ENCODE peak calls at places on chromosomes 3 and 15, in ten cellular contexts. F is esophagus muscularis mucosa, Z is activated B cell treated with CpG ODN at 0.5 μM for 24 hours, R is fibroblast of pulmonary artery, M is prostate gland, Q is mucosa of descending colon, I is BE2C, S is lower lobe of right lung, W is BJ, J is HFF-Myc. Y is an unnamed sample.

GRCh38 chr15:42720071-42720470 is 16.9 kb downstream of the CDAN1 start:
- DNase-seq in F (no peak), Z (no peak), R (no peak), M (no peak), Q (no peak), I (no peak), S (no peak), W (no peak), J (no peak), Y (no peak)

GRCh38 chr3:45953536-45953935 is 10.3 kb downstream of the CXCR6 start:
- DNase-seq in F (no peak), Z (no peak), R (no peak), M (no peak), Q (no peak), I (no peak), S (no peak), W (no peak), J (no peak), Y (no peak)

GRCh38 chr3:132183811-132184210 is 133.4 kb upstream of the ACP3 start:
- DNase-seq in F (no peak), Z (no peak), R (no peak), M (no peak), Q (no peak), I (no peak), S (no peak), W (no peak), J (no peak), Y (no peak)

GRCh38 chr15:70023064-70023768 is 74.5 kb downstream of the TLE3 start:
- DNase-seq in F (no peak), Z (no peak), R (peak), M (peak), Q (no peak), I (no peak), S (peak), W (peak), J (peak), Y (no peak)

GRCh38 chr3:177811111-177811510 is 613.8 kb upstream of the TBL1XR1 start:
- DNase-seq in F (no peak), Z (no peak), R (no peak), M (no peak), Q (no peak), I (no peak), S (no peak), W (no peak), J (no peak), Y (no peak)

GRCh38 chr3:64340636-64341240 is 115.5 kb upstream of the PRICKLE2 start:
- DNase-seq in F (peak), Z (no peak), R (peak), M (no peak), Q (no peak), I (no peak), S (no peak), W (no peak), J (no peak), Y (no peak)

GRCh38 chr3:129428382-129429079 is at the start of gene EFCAB12:
- DNase-seq in F (peak), Z (peak), R (peak), M (peak), Q (peak), I (peak), S (peak), W (peak), J (peak), Y (peak)

GRCh38 chr3:40170395-40170794 is 139.1 kb upstream of the EIF1B start:
- DNase-seq in F (no peak), Z (no peak), R (no peak), M (no peak), Q (no peak), I (no peak), S (no peak), W (no peak), J (no peak), Y (no peak)

GRCh38 chr3:190194506-190194905 is 73.8 kb upstream of the P3H2 start:
- DNase-seq in F (no peak), Z (no peak), R (no peak), M (no peak), Q (no peak), I (no peak), S (no peak), W (no peak), J (no peak), Y (no peak)

GRCh38 chr15:69795601-69796000 is 302.1 kb downstream of the TLE3 start:
- DNase-seq in F (no peak), Z (no peak), R (no peak), M (no peak), Q (no peak), I (no peak), S (no peak), W (no peak), J (no peak), Y (no peak)

GRCh38 chr15:92166029-92166428 is 227.7 kb upstream of the ST8SIA2 start:
- DNase-seq in F (no peak), Z (no peak), R (no peak), M (no peak), Q (no peak), I (no peak), S (no peak), W (no peak), J (no peak), Y (no peak)

GRCh38 chr15:32956006-32956405 is 238.2 kb downstream of the GREM1 start:
- DNase-seq in F (no peak), Z (no peak), R (peak), M (no peak), Q (no peak), I (no peak), S (no peak), W (peak), J (peak), Y (no peak)

GRCh38 chr15:68403161-68403941 is 28.6 kb downstream of the ITGA11 start:
- DNase-seq in F (no peak), Z (peak), R (no peak), M (no peak), Q (no peak), I (no peak), S (no peak), W (no peak), J (no peak), Y (no peak)

GRCh38 chr3:32895701-32896100 is 55.7 kb upstream of the CCR4 start:
- DNase-seq in F (no peak), Z (no peak), R (no peak), M (no peak), Q (no peak), I (no peak), S (no peak), W (no peak), J (no peak), Y (no peak)

GRCh38 chr3:10788451-10788850 is 27.6 kb upstream of the SLC6A11 start:
- DNase-seq in F (no peak), Z (no peak), R (no peak), M (no peak), Q (no peak), I (no peak), S (no peak), W (no peak), J (no peak), Y (no peak)

GRCh38 chr3:10790713-10791112 is 25.3 kb upstream of the SLC6A11 start:
- DNase-seq in F (no peak), Z (no peak), R (no peak), M (no peak), Q (no peak), I (no peak), S (no peak), W (no peak), J (no peak), Y (no peak)

GRCh38 chr3:10783360-10784346 is 32.4 kb upstream of the SLC6A11 start:
- DNase-seq in F (no peak), Z (no peak), R (peak), M (no peak), Q (no peak), I (peak), S (no peak), W (no peak), J (no peak), Y (no peak)

GRCh38 chr3:10782011-10782410 is 34.0 kb upstream of the SLC6A11 start:
- DNase-seq in F (no peak), Z (no peak), R (no peak), M (no peak), Q (no peak), I (no peak), S (no peak), W (no peak), J (no peak), Y (no peak)

GRCh38 chr3:10786640-10787039 is 29.4 kb upstream of the SLC6A11 start:
- DNase-seq in F (no peak), Z (no peak), R (no peak), M (no peak), Q (no peak), I (no peak), S (no peak), W (no peak), J (no peak), Y (no peak)
- TF ChIP-seq CTCF in F (no peak), Z (no peak), R (no peak), M (no peak), Q (no peak), I (no peak), S (no peak), W (no peak), J (no peak), Y (no peak)

DNA sequence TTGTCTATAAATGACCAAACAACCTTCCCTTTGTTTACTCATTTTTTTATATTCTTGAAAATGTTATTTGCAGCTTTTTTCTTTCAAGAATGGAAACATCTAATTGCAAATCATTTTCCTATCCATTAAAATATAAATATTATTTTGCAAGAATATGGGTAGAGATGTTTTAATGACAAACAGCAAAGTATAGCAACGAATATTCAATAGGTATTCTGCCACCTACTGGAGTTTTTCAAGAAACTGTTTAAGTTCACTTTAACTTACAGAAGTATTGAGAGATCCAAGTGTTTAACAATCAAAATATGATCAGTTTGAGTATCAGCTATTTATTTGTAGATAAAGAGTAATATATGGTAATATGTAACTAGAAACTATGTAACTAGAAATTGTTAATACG is 6.9 kb upstream of the EOGT start:
- DNase-seq in F (no peak), Z (no peak), R (no peak), M (no peak), Q (no peak), I (no peak), S (no peak), W (no peak), J (no peak), Y (no peak)
- TF ChIP-seq CTCF in F (peak), Z (no peak), R (peak), M (peak), Q (no peak), I (peak), S (peak), W (peak), J (no peak), Y (peak)

GRCh38 chr3:127420355-127420655 is 132.5 kb upstream of the PRR20G start:
- DNase-seq in F (no peak), Z (no peak), R (no peak), M (no peak), Q (no peak), I (no peak), S (no peak), W (no peak), J (no peak), Y (no peak)
- TF ChIP-seq CTCF in F (no peak), Z (no peak), R (no peak), M (no peak), Q (no peak), I (no peak), S (no peak), W (no peak), J (no peak), Y (no peak)

DNA sequence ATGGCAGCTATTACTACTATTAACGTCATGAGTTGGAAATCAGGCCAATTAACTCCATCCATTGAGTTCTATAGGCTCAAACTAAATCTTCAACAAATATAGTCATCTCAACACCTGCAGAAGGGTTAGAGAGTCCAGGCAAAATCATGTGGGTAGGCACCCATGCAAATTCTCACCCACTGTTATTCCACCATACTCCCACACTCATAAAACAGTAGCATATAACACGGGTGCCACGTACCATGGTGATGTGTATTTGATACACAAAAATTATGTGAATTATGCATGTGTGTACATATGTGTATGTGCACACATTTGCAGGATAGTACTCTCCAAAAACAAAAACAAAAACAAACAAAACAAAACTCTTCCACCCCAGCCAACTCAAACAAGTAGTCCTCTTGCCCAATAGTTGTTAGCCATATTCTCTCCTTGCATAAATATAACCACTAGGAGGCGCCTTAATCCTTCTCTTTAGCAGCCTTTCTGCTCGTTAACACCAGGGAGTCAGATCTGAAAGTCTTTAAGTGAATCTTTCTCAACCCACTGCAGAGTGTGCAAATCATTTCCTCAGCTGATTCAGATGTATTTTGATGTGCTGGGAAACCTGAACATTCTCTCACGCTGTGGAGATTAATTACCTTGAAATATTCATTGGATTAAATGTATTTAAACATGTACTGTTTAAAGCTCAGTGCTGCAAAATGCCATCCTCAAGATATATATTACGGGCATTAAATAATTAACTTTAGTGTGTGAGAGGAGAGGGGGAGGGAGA is 38.0 kb upstream of the COPB2 start:
- DNase-seq in F (no peak), Z (no peak), R (peak), M (peak), Q (no peak), I (peak), S (no peak), W (peak), J (peak), Y (no peak)
- TF ChIP-seq CTCF in F (peak), Z (no peak), R (peak), M (peak), Q (peak), I (peak), S (peak), W (peak), J (peak), Y (peak)

GRCh38 chr15:31487811-31488436 is 161.3 kb downstream of the KLF13 start:
- DNase-seq in F (peak), Z (no peak), R (peak), M (no peak), Q (peak), I (no peak), S (no peak), W (no peak), J (no peak), Y (no peak)
- TF ChIP-seq CTCF in F (no peak), Z (no peak), R (peak), M (no peak), Q (no peak), I (peak), S (no peak), W (peak), J (peak), Y (no peak)

GRCh38 chr3:154954750-154955149 is 125.4 kb upstream of the MME start:
- DNase-seq in F (no peak), Z (no peak), R (peak), M (no peak), Q (no peak), I (no peak), S (no peak), W (no peak), J (peak), Y (no peak)
- TF ChIP-seq CTCF in F (no peak), Z (no peak), R (peak), M (peak), Q (no peak), I (no peak), S (peak), W (peak), J (peak), Y (peak)

GRCh38 chr3:81218023-81218422 is 543.4 kb downstream of the GBE1 start:
- DNase-seq in F (no peak), Z (no peak), R (peak), M (no peak), Q (no peak), I (peak), S (no peak), W (no peak), J (no peak), Y (no peak)
- TF ChIP-seq CTCF in F (no peak), Z (no peak), R (peak), M (no peak), Q (no peak), I (peak), S (peak), W (peak), J (no peak), Y (peak)

GRCh38 chr15:37204698-37205097 is 104.3 kb upstream of the MEIS2 start:
- DNase-seq in F (no peak), Z (no peak), R (peak), M (no peak), Q (no peak), I (no peak), S (no peak), W (no peak), J (no peak), Y (no peak)
- TF ChIP-seq CTCF in F (no peak), Z (no peak), R (no peak), M (no peak), Q (no peak), I (peak), S (no peak), W (peak), J (no peak), Y (peak)

GRCh38 chr3:18988619-18989229 is 159.6 kb upstream of the KCNH8 start:
- DNase-seq in F (no peak), Z (no peak), R (peak), M (no peak), Q (no peak), I (no peak), S (no peak), W (no peak), J (no peak), Y (no peak)
- TF ChIP-seq CTCF in F (peak), Z (no peak), R (peak), M (peak), Q (no peak), I (peak), S (peak), W (no peak), J (no peak), Y (peak)